ENCODE peak calls at places on chromosomes 1 and 21, in nine cellular contexts. P is ACHN, D is tibial artery, G is GM19239, I is AG08396, V is mucosa of descending colon, E is occipital lobe, B is endothelial cell, R is MM.1S. Z is an unnamed sample.

GRCh38 chr1:93600663-93601062 is 81.0 kb downstream of the BCAR3 start:
- DNase-seq in P (no peak), D (no peak), G (no peak), I (no peak), V (no peak), E (no peak), B (no peak), R (no peak), Z (no peak)

GRCh38 chr1:103087261-103087660 is 21.1 kb downstream of the COL11A1 start:
- DNase-seq in P (no peak), D (no peak), G (no peak), I (no peak), V (no peak), E (no peak), B (no peak), R (no peak), Z (no peak)

GRCh38 chr1:245370905-245371581 is 216.3 kb downstream of the KIF26B start:
- DNase-seq in P (no peak), D (no peak), G (no peak), I (no peak), V (peak), E (no peak), B (no peak), R (no peak), Z (peak)

GRCh38 chr1:192592981-192593683 is 17.6 kb downstream of the RGS1 start:
- DNase-seq in P (no peak), D (no peak), G (no peak), I (no peak), V (no peak), E (no peak), B (no peak), R (no peak), Z (no peak)

GRCh38 chr1:58290685-58291372 is 255.7 kb downstream of the OMA1 start:
- DNase-seq in P (peak), D (no peak), G (no peak), I (peak), V (no peak), E (no peak), B (peak), R (peak), Z (peak)

GRCh38 chr1:64320470-64320869 is 117.0 kb downstream of the UBE2U start:
- DNase-seq in P (no peak), D (no peak), G (no peak), I (no peak), V (no peak), E (no peak), B (no peak), R (no peak), Z (no peak)

GRCh38 chr1:235776396-235776795 is 90.3 kb downstream of the LYST start:
- DNase-seq in P (no peak), D (no peak), G (no peak), I (no peak), V (no peak), E (no peak), B (no peak), R (no peak), Z (no peak)

GRCh38 chr1:92968138-92969032 is 7.1 kb upstream of the DIPK1A start:
- DNase-seq in P (peak), D (no peak), G (no peak), I (peak), V (no peak), E (no peak), B (no peak), R (no peak), Z (peak)

GRCh38 chr21:31476551-31477120 is 132.6 kb upstream of the TIAM1 start:
- DNase-seq in P (no peak), D (no peak), G (no peak), I (no peak), V (no peak), E (no peak), B (no peak), R (no peak), Z (no peak)

GRCh38 chr1:45843474-45843905 is 40.1 kb downstream of the MAST2 start:
- DNase-seq in P (peak), D (no peak), G (no peak), I (no peak), V (no peak), E (no peak), B (no peak), R (peak), Z (no peak)

GRCh38 chr1:223731076-223731770 is 18.9 kb downstream of the CAPN2 start:
- DNase-seq in P (no peak), D (peak), G (no peak), I (peak), V (peak), E (no peak), B (no peak), R (no peak), Z (no peak)

GRCh38 chr1:50774759-50775351 is 185.2 kb downstream of the FAF1 start:
- DNase-seq in P (peak), D (no peak), G (no peak), I (peak), V (no peak), E (peak), B (peak), R (peak), Z (no peak)

GRCh38 chr1:34929497-34929852 is at the start of gene DLGAP3:
- DNase-seq in P (peak), D (no peak), G (no peak), I (peak), V (peak), E (no peak), B (peak), R (no peak), Z (no peak)

GRCh38 chr1:89582571-89582970 is 50.3 kb upstream of the LRRC8C start:
- DNase-seq in P (no peak), D (no peak), G (no peak), I (no peak), V (no peak), E (no peak), B (no peak), R (no peak), Z (no peak)

GRCh38 chr21:32094792-32095191 is 184.1 kb downstream of the MIS18A start:
- DNase-seq in P (no peak), D (no peak), G (no peak), I (peak), V (no peak), E (no peak), B (no peak), R (no peak), Z (no peak)

GRCh38 chr1:12617511-12617900 is 504 bp downstream of the DHRS3 start:
- DNase-seq in P (no peak), D (no peak), G (no peak), I (no peak), V (peak), E (no peak), B (no peak), R (peak), Z (peak)

GRCh38 chr1:205343431-205344009 is 13.2 kb downstream of the KLHDC8A start:
- DNase-seq in P (no peak), D (no peak), G (no peak), I (no peak), V (peak), E (no peak), B (peak), R (no peak), Z (no peak)

GRCh38 chr1:5488448-5488847 is 503.8 kb downstream of the NPHP4 start:
- DNase-seq in P (no peak), D (no peak), G (no peak), I (no peak), V (no peak), E (no peak), B (no peak), R (no peak), Z (peak)

GRCh38 chr21:32359719-32360260 is 33.0 kb downstream of the URB1 start:
- DNase-seq in P (peak), D (no peak), G (no peak), I (peak), V (no peak), E (no peak), B (no peak), R (peak), Z (peak)

GRCh38 chr1:19799877-19800804 is at the start of gene TMCO4:
- DNase-seq in P (peak), D (peak), G (peak), I (peak), V (peak), E (peak), B (peak), R (peak), Z (peak)

GRCh38 chr21:46007498-46007868 is 25.9 kb downstream of the COL6A1 start:
- DNase-seq in P (no peak), D (no peak), G (no peak), I (no peak), V (no peak), E (no peak), B (no peak), R (no peak), Z (no peak)

Z was measured in RPMI8226.